ENCODE peak calls at places on chromosomes 6 and 20, in seven cellular contexts. G is transverse colon; A is neuronal stem cell; I is CD4-positive, alpha-beta T cell; Y is aorta; L is fibroblast of lung; Q is effector memory CD4-positive, alpha-beta T cell. D is an unnamed sample.

GRCh38 chr6:131400054-131400781 is 172.8 kb upstream of the ARG1 start:
- DNase-seq in I (no peak), Q (no peak), Y (no peak), L (peak), A (no peak), G (no peak), D (no peak)

GRCh38 chr6:70627500-70628254 is 40.0 kb upstream of the SMAP1 start:
- DNase-seq in Q (no peak), L (no peak), Y (no peak), G (no peak), A (no peak), I (no peak), D (no peak)

GRCh38 chr6:11496152-11497060 is 41.1 kb upstream of the TMEM170B start:
- DNase-seq in I (peak), G (peak), A (peak), L (peak), Y (peak), Q (peak), D (peak)

GRCh38 chr6:90083891-90084290 is 189.6 kb downstream of the GJA10 start:
- DNase-seq in L (no peak), A (no peak), Y (no peak), I (peak), Q (no peak), G (no peak), D (no peak)

GRCh38 chr20:38745757-38746156 is 2.5 kb upstream of the ACTR5 start:
- DNase-seq in Q (no peak), Y (no peak), I (no peak), L (no peak), G (no peak), A (no peak), D (no peak)

GRCh38 chr20:24949756-24950127 is 673 bp downstream of the CST7 start:
- DNase-seq in A (no peak), Y (no peak), L (no peak), I (no peak), G (no peak), Q (no peak), D (no peak)

GRCh38 chr6:121482004-121482693 is 46.7 kb downstream of the GJA1 start:
- DNase-seq in Q (no peak), I (no peak), A (no peak), G (no peak), Y (no peak), L (peak), D (no peak)

GRCh38 chr6:2230659-2231277 is 14.6 kb downstream of the GMDS start:
- DNase-seq in G (no peak), Q (no peak), A (no peak), L (no peak), I (no peak), Y (no peak), D (no peak)

GRCh38 chr6:102485480-102485879 is 1092.0 kb downstream of the GRIK2 start:
- DNase-seq in L (no peak), G (no peak), A (no peak), Q (no peak), I (no peak), Y (no peak), D (no peak)

GRCh38 chr6:28615955-28616747 is 90.5 kb downstream of the GPX5 start:
- DNase-seq in L (no peak), A (no peak), Q (no peak), G (no peak), I (no peak), Y (no peak), D (no peak)

GRCh38 chr20:12321746-12322145 is 404.1 kb downstream of the BTBD3 start:
- DNase-seq in Y (no peak), Q (no peak), L (no peak), A (no peak), I (no peak), G (no peak), D (no peak)

GRCh38 chr6:154928325-154928922 is 66.7 kb upstream of the TIAM2 start:
- DNase-seq in Q (peak), Y (no peak), G (peak), I (peak), A (peak), L (peak), D (no peak)

GRCh38 chr6:152502421-152503188 is 134.6 kb downstream of the SYNE1 start:
- DNase-seq in G (no peak), A (no peak), Q (no peak), Y (no peak), I (no peak), L (no peak), D (no peak)

GRCh38 chr6:150617496-150618460 is 18.1 kb downstream of the PLEKHG1 start:
- DNase-seq in I (no peak), G (no peak), A (peak), L (no peak), Q (no peak), Y (no peak), D (no peak)

GRCh38 chr6:167443098-167443680 is 118.3 kb downstream of the TTLL2 start:
- DNase-seq in I (no peak), L (no peak), G (no peak), Q (no peak), A (peak), Y (no peak), D (no peak)

GRCh38 chr6:168165373-168165772 is 86.4 kb upstream of the FRMD1 start:
- DNase-seq in G (no peak), A (no peak), Q (no peak), Y (no peak), I (no peak), L (no peak), D (no peak)

GRCh38 chr6:158266131-158266530 is 46.1 kb upstream of the TULP4 start:
- DNase-seq in Y (no peak), I (no peak), G (no peak), L (no peak), A (no peak), Q (no peak), D (no peak)

GRCh38 chr6:128487746-128488145 is 32.7 kb downstream of the PTPRK start:
- DNase-seq in I (no peak), L (peak), Q (no peak), G (no peak), A (no peak), Y (no peak), D (no peak)

GRCh38 chr6:51608932-51609331 is 478.5 kb downstream of the PKHD1 start:
- DNase-seq in Y (no peak), Q (no peak), I (no peak), L (no peak), A (no peak), G (no peak), D (no peak)

GRCh38 chr6:168342626-168343025 is 23.0 kb upstream of the DACT2 start:
- DNase-seq in L (no peak), G (peak), Q (no peak), A (no peak), Y (no peak), I (no peak), D (no peak)

GRCh38 chr6:3884007-3884745 is 35.0 kb downstream of the FAM50B start:
- DNase-seq in Y (no peak), A (no peak), G (no peak), L (peak), Q (no peak), I (no peak), D (no peak)

GRCh38 chr6:151963001-151963400 is 155.5 kb downstream of the ESR1 start:
- DNase-seq in A (no peak), Q (no peak), L (no peak), G (no peak), Y (no peak), I (no peak), D (no peak)

GRCh38 chr20:24981282-24981681 is 11.3 kb downstream of the APMAP start:
- DNase-seq in I (no peak), Y (no peak), A (no peak), Q (no peak), G (no peak), L (no peak), D (no peak)

GRCh38 chr6:140777780-140778179 is 1354.9 kb upstream of the GJE1 start:
- DNase-seq in Q (no peak), G (no peak), I (no peak), Y (no peak), A (no peak), L (no peak), D (no peak)

GRCh38 chr6:140768133-140768532 is 1364.6 kb upstream of the GJE1 start:
- DNase-seq in L (no peak), I (no peak), G (no peak), Q (no peak), Y (no peak), A (no peak), D (no peak)

GRCh38 chr6:140779341-140779740 is 1353.4 kb upstream of the GJE1 start:
- DNase-seq in G (no peak), I (no peak), Q (no peak), A (no peak), Y (no peak), L (peak), D (no peak)

GRCh38 chr6:140773276-140773675 is 1359.4 kb upstream of the GJE1 start:
- DNase-seq in Y (no peak), I (no peak), G (no peak), Q (no peak), A (no peak), L (peak), D (no peak)

DNA sequence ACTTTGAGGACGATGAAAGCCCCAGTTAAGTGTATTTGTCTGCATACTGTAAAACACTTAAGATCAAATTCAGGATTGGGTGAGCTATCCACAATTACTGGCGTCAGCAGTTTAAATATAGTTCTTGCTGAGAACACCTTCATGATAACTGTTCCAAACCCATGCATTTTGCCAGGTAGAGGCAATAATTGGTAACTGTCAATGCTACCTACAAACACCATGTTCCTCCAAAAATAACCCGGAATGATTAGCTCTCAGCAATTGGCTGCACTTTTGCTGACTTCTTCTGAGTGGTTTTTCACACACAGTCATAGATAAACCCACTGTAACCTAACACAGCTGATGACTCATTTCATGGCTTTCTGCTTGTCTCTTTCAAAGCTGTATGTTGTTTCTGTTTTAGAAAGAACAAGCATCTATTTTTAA is 1358.6 kb upstream of the GJE1 start:
- DNase-seq in G (no peak), Q (no peak), A (no peak), L (peak), Y (no peak), I (no peak), D (no peak)
- H3K27ac ChIP-seq in G (no peak), Q (no peak), A (no peak), L (no peak), Y (no peak), I (no peak), D (peak)

GRCh38 chr6:44464527-44465310 is 77.2 kb downstream of the CDC5L start:
- DNase-seq in A (no peak), G (no peak), I (no peak), L (peak), Y (no peak), Q (no peak), D (no peak)
- H3K27ac ChIP-seq in A (no peak), G (no peak), I (no peak), L (no peak), Y (no peak), Q (no peak), D (no peak)

GRCh38 chr6:18099501-18099900 is 23.0 kb downstream of the NHLRC1 start:
- DNase-seq in Q (no peak), I (no peak), Y (no peak), L (peak), A (no peak), G (no peak), D (no peak)

GRCh38 chr6:18101271-18101670 is 21.2 kb downstream of the NHLRC1 start:
- DNase-seq in I (no peak), A (no peak), L (peak), Q (no peak), Y (no peak), G (no peak), D (no peak)

GRCh38 chr6:18102783-18103509 is 19.5 kb downstream of the NHLRC1 start:
- DNase-seq in I (no peak), G (no peak), L (no peak), A (no peak), Q (no peak), Y (no peak), D (peak)

GRCh38 chr6:18101873-18102272 is 20.6 kb downstream of the NHLRC1 start:
- DNase-seq in G (no peak), Y (no peak), Q (no peak), A (no peak), I (no peak), L (no peak), D (no peak)

GRCh38 chr6:18100296-18100695 is 22.2 kb downstream of the NHLRC1 start:
- DNase-seq in A (no peak), G (no peak), Y (no peak), Q (no peak), I (no peak), L (no peak), D (no peak)
- H3K27ac ChIP-seq in A (no peak), G (no peak), Y (no peak), Q (no peak), I (no peak), L (no peak), D (no peak)

DNA sequence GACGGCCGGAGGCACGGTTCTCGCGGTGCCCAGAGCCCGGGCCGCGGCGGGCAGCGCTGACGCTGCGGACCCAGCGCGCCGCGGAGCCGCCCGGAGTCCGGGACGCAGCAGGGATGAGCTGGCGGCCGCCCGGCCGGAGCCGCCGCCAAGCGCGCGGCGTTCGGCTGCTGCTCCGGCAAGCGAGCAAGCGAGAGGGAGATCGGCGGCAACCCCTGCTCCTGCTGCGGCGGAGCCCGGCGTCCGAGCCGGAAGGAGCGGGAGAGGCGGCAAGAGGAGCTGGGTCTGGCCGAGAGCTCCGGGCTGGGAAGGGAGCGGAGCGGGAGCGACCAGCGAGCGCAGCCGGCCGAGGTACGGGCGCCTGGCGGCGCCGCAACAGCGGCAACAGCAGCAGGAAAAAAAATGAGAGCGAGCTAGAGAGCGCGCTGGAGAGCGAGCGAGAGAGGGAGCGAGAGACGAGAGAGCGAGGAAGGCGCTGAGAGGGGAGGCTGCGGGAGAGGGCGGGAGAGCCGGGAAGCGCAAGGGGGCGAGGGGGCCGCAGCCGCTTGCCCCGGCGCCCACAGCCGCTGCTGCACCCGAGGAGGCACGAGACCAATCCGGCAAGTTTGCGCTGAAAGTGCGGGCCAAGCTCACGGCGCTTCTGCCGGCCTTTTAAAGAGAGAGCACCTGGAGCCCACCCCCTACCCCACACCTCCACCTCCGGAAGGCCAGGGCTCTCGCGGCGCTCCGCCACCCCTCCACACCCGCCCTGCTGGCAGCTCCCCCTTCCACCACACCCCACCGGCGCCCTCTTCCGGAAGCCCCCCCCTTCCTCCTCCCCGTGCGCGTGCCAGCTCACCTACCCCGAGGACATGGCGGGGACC is 496 bp downstream of the GRM4 start:
- DNase-seq in Y (peak), A (peak), I (peak), Q (no peak), L (peak), G (no peak), D (no peak)
- H3K27ac ChIP-seq in Y (no peak), A (no peak), I (no peak), Q (no peak), L (no peak), G (no peak), D (no peak)

DNA sequence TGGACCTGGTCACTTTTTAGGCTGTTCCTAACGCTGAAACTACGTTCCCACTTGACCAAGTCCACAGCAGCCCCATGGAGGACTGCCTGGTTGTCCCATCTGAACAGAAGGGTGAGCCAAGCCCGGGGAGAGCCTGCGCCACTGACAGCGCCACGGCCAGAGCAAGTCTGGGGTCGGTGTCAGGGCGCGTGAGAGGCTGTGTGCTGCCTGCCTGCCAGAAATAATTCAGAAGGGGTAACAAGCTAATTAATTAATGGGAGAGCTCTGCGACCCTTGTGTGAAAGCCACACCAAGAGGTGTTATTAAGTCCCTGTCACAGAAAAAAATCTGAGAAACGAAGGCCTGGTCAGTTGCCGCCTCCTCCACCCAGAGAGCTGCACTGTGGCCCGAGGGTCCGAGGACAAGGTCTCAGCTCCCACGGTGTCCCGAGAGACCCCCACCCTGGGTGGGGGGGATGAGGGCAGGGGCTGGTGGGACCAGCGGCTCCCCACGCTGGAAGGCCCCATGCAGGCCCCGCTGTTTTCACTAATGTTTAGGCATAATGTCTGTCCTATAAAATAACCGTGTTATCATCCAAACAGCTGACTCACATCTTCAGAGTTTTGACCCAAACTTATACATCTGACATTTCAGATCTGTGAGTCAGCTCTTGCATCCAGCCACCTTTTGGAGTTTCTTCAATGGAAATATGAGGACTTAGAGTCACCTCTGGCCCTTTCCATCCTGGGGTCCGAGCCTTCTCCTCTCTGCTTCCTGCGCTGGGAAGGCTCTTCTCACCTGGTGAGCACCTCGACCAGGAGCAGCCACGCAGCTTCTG is 58.5 kb downstream of the DLL1 start:
- DNase-seq in Q (no peak), A (no peak), Y (no peak), I (no peak), G (no peak), L (peak), D (no peak)
- H3K27ac ChIP-seq in Q (no peak), A (peak), Y (no peak), I (no peak), G (no peak), L (no peak), D (no peak)